ENCODE peak calls at places on chromosome 4, in nine cellular contexts. T is CD4-positive, alpha-beta memory T cell; U is MCF 10A; S is tibial artery; A is Right ventricle myocardium superior; I is left ventricle myocardium superior; J is SK-N-SH; Q is anterior cingulate cortex; O is DMS79 treated with DMSO at 0.1 percent for 48 hours. K is an unnamed sample.

GRCh38 chr4:48329976-48330375 is 11.4 kb upstream of the SLAIN2 start:
- DNase-seq in U (peak; percentile 53), S (no peak), T (no peak), O (no peak), I (no peak), A (no peak), J (no peak), Q (no peak), K (no peak)

GRCh38 chr4:17468638-17469221 is 43.2 kb downstream of the QDPR start:
- DNase-seq in U (peak; percentile 56), I (no peak), Q (no peak), J (peak; percentile 33), S (no peak), T (no peak), A (no peak), O (no peak), K (no peak)

GRCh38 chr4:172740434-172740833 is 428.2 kb upstream of the GALNT7 start:
- DNase-seq in A (no peak), U (no peak), O (no peak), S (no peak), I (no peak), J (no peak), T (no peak), Q (no peak), K (no peak)

GRCh38 chr4:132063829-132064228 is 1085.3 kb upstream of the PCDH10 start:
- DNase-seq in Q (no peak), J (peak; percentile 5), U (no peak), S (no peak), A (no peak), T (no peak), I (no peak), O (no peak), K (no peak)

GRCh38 chr4:154714339-154715040 is 29.3 kb upstream of the LRAT start:
- DNase-seq in S (no peak), I (no peak), T (no peak), J (no peak), Q (no peak), A (no peak), O (no peak), U (peak; percentile 53), K (no peak)

GRCh38 chr4:173546776-173547175 is 16.7 kb upstream of the HAND2 start:
- DNase-seq in J (no peak), T (no peak), S (no peak), Q (no peak), U (no peak), A (no peak), O (no peak), I (no peak), K (no peak)

GRCh38 chr4:48858130-48858529 is 27.2 kb downstream of the OCIAD1 start:
- DNase-seq in J (no peak), S (no peak), Q (no peak), O (no peak), I (no peak), A (no peak), T (no peak), U (peak; percentile 6), K (no peak)

GRCh38 chr4:141567326-141567915 is 69.0 kb upstream of the IL15 start:
- DNase-seq in U (no peak), S (no peak), J (no peak), O (no peak), Q (no peak), A (no peak), T (no peak), I (no peak), K (no peak)

GRCh38 chr4:139628184-139629012 is 37.2 kb upstream of the MGST2 start:
- DNase-seq in Q (no peak), J (no peak), O (peak; percentile 64), S (no peak), T (no peak), I (no peak), A (no peak), U (no peak), K (no peak)

GRCh38 chr4:1874207-1874606 is 3.0 kb downstream of the NSD2 start:
- DNase-seq in I (no peak), S (no peak), T (no peak), O (no peak), A (no peak), J (no peak), Q (no peak), U (no peak), K (no peak)